ENCODE peak calls at places on chromosomes 3 and 15, in nine cellular contexts. A is activated effector memory CD4-positive, alpha-beta T cell treated with Interleukin-2 at 50 U/mL for 16 hours; C is heart left ventricle; G is thoracic aorta; F is mesothelial cell of epicardium; N is MV-4-11; R is stimulated activated CD4-positive, alpha-beta T cell treated with anti-CD3 and anti-CD28 coated beads, Interleukin-1b, Interleukin-23, amount 100 ng/mL, for 24 hours; V is H1; P is GM04504. Y is an unnamed sample.
A peak's percentile ranks its signal among the peaks of the same experiment; 100 is the strongest.

GRCh38 chr3:10757021-10757820 is 58.8 kb upstream of the SLC6A11 start:
- DNase-seq in R (no peak), P (no peak), A (no peak), N (no peak), C (no peak), V (no peak), G (no peak), F (no peak), Y (no peak)

GRCh38 chr3:31064021-31064420 is 169.6 kb upstream of the GADL1 start:
- DNase-seq in A (no peak), F (no peak), V (no peak), C (no peak), N (no peak), R (no peak), G (no peak), P (no peak), Y (no peak)

GRCh38 chr15:48300038-48300437 is 31.2 kb upstream of the DUT start:
- DNase-seq in C (no peak), R (no peak), G (no peak), N (no peak), P (no peak), V (no peak), A (no peak), F (no peak), Y (no peak)

GRCh38 chr15:35302340-35302739 is 217.2 kb upstream of the NANOGP8 start:
- DNase-seq in N (no peak), A (no peak), G (no peak), F (no peak), P (no peak), V (no peak), R (no peak), C (no peak), Y (no peak)

GRCh38 chr3:11634081-11634635 is 9.6 kb downstream of the VGLL4 start:
- DNase-seq in P (no peak), G (no peak), V (no peak), C (peak; percentile 48), A (no peak), R (no peak), N (no peak), F (no peak), Y (no peak)

GRCh38 chr3:23805228-23805880 is 401 bp upstream of the UBE2E1 start:
- DNase-seq in R (no peak), N (no peak), V (no peak), G (no peak), F (peak; percentile 39), C (no peak), P (no peak), A (no peak), Y (no peak)

GRCh38 chr3:128369881-128370642 is 96.6 kb downstream of the DNAJB8 start:
- DNase-seq in G (no peak), C (no peak), N (no peak), V (no peak), R (no peak), A (no peak), P (no peak), F (no peak), Y (peak; percentile 10)

GRCh38 chr15:43081283-43081682 is 24.6 kb downstream of the UBR1 start:
- DNase-seq in N (no peak), A (no peak), C (no peak), F (no peak), P (no peak), V (no peak), R (no peak), G (no peak), Y (no peak)

GRCh38 chr3:53170325-53171108 is 9.5 kb downstream of the PRKCD start:
- DNase-seq in N (peak; percentile 97), V (no peak), F (no peak), G (no peak), R (no peak), C (peak; percentile 43), P (no peak), A (no peak), Y (peak; percentile 63)

GRCh38 chr15:62719316-62719715 is 323.2 kb upstream of the TPM1 start:
- DNase-seq in G (no peak), F (no peak), C (no peak), R (no peak), V (no peak), N (no peak), P (peak; percentile 24), A (no peak), Y (no peak)